ENCODE peak calls at places on chromosomes 5 and 9, in four cellular contexts. One of them, this sample, is unnamed.

GRCh38 chr9:137306546-137307254 is 4.6 kb upstream of the NRARP start:
- DNase-seq in choroid plexus epithelial cell: no peak
- DNase-seq in epithelial cell of esophagus: no peak
- DNase-seq in left lung: peak; percentile 74
- DNase-seq in this sample: peak; percentile 71

GRCh38 chr5:74951855-74952254 is 85.7 kb upstream of the FAM169A start:
- DNase-seq in choroid plexus epithelial cell: no peak
- DNase-seq in epithelial cell of esophagus: no peak
- DNase-seq in left lung: no peak
- DNase-seq in this sample: no peak

GRCh38 chr9:7760014-7760415 is 39.6 kb downstream of the DMAC1 start:
- DNase-seq in choroid plexus epithelial cell: peak; percentile 9
- DNase-seq in epithelial cell of esophagus: no peak
- DNase-seq in left lung: no peak
- DNase-seq in this sample: no peak

GRCh38 chr5:76544268-76544926 is 78.8 kb downstream of the F2RL2 start:
- DNase-seq in choroid plexus epithelial cell: peak; percentile 73
- DNase-seq in epithelial cell of esophagus: peak; percentile 61
- DNase-seq in left lung: no peak
- DNase-seq in this sample: no peak

GRCh38 chr5:39892708-39893107 is 467.9 kb upstream of the DAB2 start:
- DNase-seq in choroid plexus epithelial cell: peak; percentile 59
- DNase-seq in epithelial cell of esophagus: peak; percentile 80
- DNase-seq in left lung: no peak
- DNase-seq in this sample: no peak

GRCh38 chr5:135179308-135179980 is 145.4 kb upstream of the PITX1 start:
- DNase-seq in choroid plexus epithelial cell: no peak
- DNase-seq in epithelial cell of esophagus: no peak
- DNase-seq in left lung: no peak
- DNase-seq in this sample: no peak

GRCh38 chr5:37615184-37615583 is 224.7 kb downstream of the GDNF start:
- DNase-seq in choroid plexus epithelial cell: peak; percentile 78
- DNase-seq in epithelial cell of esophagus: peak; percentile 5
- DNase-seq in left lung: no peak
- DNase-seq in this sample: no peak

GRCh38 chr5:88515881-88516819 is 247.5 kb upstream of the TMEM161B start:
- DNase-seq in choroid plexus epithelial cell: no peak
- DNase-seq in epithelial cell of esophagus: peak; percentile 33
- DNase-seq in left lung: no peak
- DNase-seq in this sample: no peak

GRCh38 chr9:76687861-76688374 is 76.3 kb upstream of the PCA3 start:
- DNase-seq in choroid plexus epithelial cell: peak; percentile 85
- DNase-seq in epithelial cell of esophagus: peak; percentile 62
- DNase-seq in left lung: no peak
- DNase-seq in this sample: no peak

GRCh38 chr5:66230551-66230950 is 86.5 kb downstream of the SREK1 start:
- DNase-seq in choroid plexus epithelial cell: peak; percentile 67
- DNase-seq in epithelial cell of esophagus: no peak
- DNase-seq in left lung: no peak
- DNase-seq in this sample: no peak

GRCh38 chr9:124881138-124881743 is 19.3 kb downstream of the ARPC5L start:
- DNase-seq in choroid plexus epithelial cell: no peak
- DNase-seq in epithelial cell of esophagus: no peak
- DNase-seq in left lung: no peak
- DNase-seq in this sample: no peak

GRCh38 chr9:126151671-126152050 is 175.0 kb upstream of the MVB12B start:
- DNase-seq in choroid plexus epithelial cell: peak; percentile 12
- DNase-seq in epithelial cell of esophagus: peak; percentile 31
- DNase-seq in left lung: peak; percentile 49
- DNase-seq in this sample: no peak

GRCh38 chr5:220008-220407 is 1.9 kb downstream of the SDHA start:
- DNase-seq in choroid plexus epithelial cell: no peak
- DNase-seq in epithelial cell of esophagus: no peak
- DNase-seq in left lung: no peak
- DNase-seq in this sample: no peak

GRCh38 chr9:128341435-128341849 is 1.1 kb downstream of the SLC27A4 start:
- DNase-seq in choroid plexus epithelial cell: peak; percentile 74
- DNase-seq in epithelial cell of esophagus: peak; percentile 87
- DNase-seq in left lung: no peak
- DNase-seq in this sample: no peak

GRCh38 chr5:175547810-175548209 is 69.5 kb downstream of the SFXN1 start:
- DNase-seq in choroid plexus epithelial cell: no peak
- DNase-seq in epithelial cell of esophagus: no peak
- DNase-seq in left lung: no peak
- DNase-seq in this sample: no peak

GRCh38 chr5:78405820-78406750 is 45.7 kb downstream of the SCAMP1 start:
- DNase-seq in choroid plexus epithelial cell: peak; percentile 57
- DNase-seq in epithelial cell of esophagus: peak; percentile 75
- DNase-seq in left lung: no peak
- DNase-seq in this sample: no peak

GRCh38 chr9:124280176-124280691 is 22.5 kb downstream of the NEK6 start:
- DNase-seq in choroid plexus epithelial cell: peak; percentile 95
- DNase-seq in epithelial cell of esophagus: peak; percentile 57
- DNase-seq in left lung: no peak
- DNase-seq in this sample: no peak

GRCh38 chr5:135342227-135342859 is 56.7 kb downstream of the MACROH2A1 start:
- DNase-seq in choroid plexus epithelial cell: no peak
- DNase-seq in epithelial cell of esophagus: no peak
- DNase-seq in left lung: no peak
- DNase-seq in this sample: no peak

GRCh38 chr9:93061791-93062299 is 3.3 kb downstream of the SUSD3 start:
- DNase-seq in choroid plexus epithelial cell: no peak
- DNase-seq in epithelial cell of esophagus: no peak
- DNase-seq in left lung: peak; percentile 61
- DNase-seq in this sample: no peak
- TF ChIP-seq CTCF in choroid plexus epithelial cell: peak; percentile 2
- TF ChIP-seq CTCF in epithelial cell of esophagus: no peak
- TF ChIP-seq CTCF in left lung: no peak
- TF ChIP-seq CTCF in this sample: no peak

GRCh38 chr5:180291234-180291940 is 496 bp downstream of the MAPK9 start:
- DNase-seq in choroid plexus epithelial cell: peak; percentile 12
- DNase-seq in epithelial cell of esophagus: no peak
- DNase-seq in left lung: no peak
- DNase-seq in this sample: no peak
- TF ChIP-seq CTCF in choroid plexus epithelial cell: peak; percentile 29
- TF ChIP-seq CTCF in epithelial cell of esophagus: no peak
- TF ChIP-seq CTCF in left lung: no peak
- TF ChIP-seq CTCF in this sample: peak; percentile 28

GRCh38 chr9:114288233-114289051 is 34.5 kb upstream of the ORM1 start:
- DNase-seq in choroid plexus epithelial cell: peak; percentile 75
- DNase-seq in epithelial cell of esophagus: peak; percentile 91
- DNase-seq in left lung: peak; percentile 68
- DNase-seq in this sample: peak; percentile 69
- TF ChIP-seq CTCF in choroid plexus epithelial cell: no peak
- TF ChIP-seq CTCF in epithelial cell of esophagus: no peak
- TF ChIP-seq CTCF in left lung: no peak
- TF ChIP-seq CTCF in this sample: peak; percentile 13

GRCh38 chr9:98575379-98576346 is 133.1 kb downstream of the GABBR2 start:
- DNase-seq in choroid plexus epithelial cell: peak; percentile 72
- DNase-seq in epithelial cell of esophagus: peak; percentile 51
- DNase-seq in left lung: no peak
- DNase-seq in this sample: no peak

GRCh38 chr9:98571643-98572042 is 137.1 kb downstream of the GABBR2 start:
- DNase-seq in choroid plexus epithelial cell: no peak
- DNase-seq in epithelial cell of esophagus: no peak
- DNase-seq in left lung: no peak
- DNase-seq in this sample: no peak

GRCh38 chr9:98572796-98573195 is 135.9 kb downstream of the GABBR2 start:
- DNase-seq in choroid plexus epithelial cell: no peak
- DNase-seq in epithelial cell of esophagus: no peak
- DNase-seq in left lung: no peak
- DNase-seq in this sample: no peak

GRCh38 chr9:98572054-98572627 is 136.6 kb downstream of the GABBR2 start:
- DNase-seq in choroid plexus epithelial cell: peak; percentile 14
- DNase-seq in epithelial cell of esophagus: peak; percentile 5
- DNase-seq in left lung: no peak
- DNase-seq in this sample: no peak

GRCh38 chr9:98573749-98574278 is 134.9 kb downstream of the GABBR2 start:
- DNase-seq in choroid plexus epithelial cell: peak; percentile 15
- DNase-seq in epithelial cell of esophagus: no peak
- DNase-seq in left lung: no peak
- DNase-seq in this sample: no peak
- TF ChIP-seq CTCF in choroid plexus epithelial cell: peak; percentile 16
- TF ChIP-seq CTCF in epithelial cell of esophagus: no peak
- TF ChIP-seq CTCF in left lung: no peak
- TF ChIP-seq CTCF in this sample: no peak

GRCh38 chr9:122162415-122162814 is 2.7 kb downstream of the MORN5 start:
- DNase-seq in choroid plexus epithelial cell: no peak
- DNase-seq in epithelial cell of esophagus: no peak
- DNase-seq in left lung: no peak
- DNase-seq in this sample: no peak

GRCh38 chr9:122159026-122159924 is at the start of the genes MORN5 and NDUFA8:
- DNase-seq in choroid plexus epithelial cell: peak; percentile 98
- DNase-seq in epithelial cell of esophagus: peak; percentile 96
- DNase-seq in left lung: peak; percentile 98
- DNase-seq in this sample: peak; percentile 98

GRCh38 chr9:122159925-122160246 is 178 bp downstream of the MORN5 start:
- DNase-seq in choroid plexus epithelial cell: no peak
- DNase-seq in epithelial cell of esophagus: no peak
- DNase-seq in left lung: no peak
- DNase-seq in this sample: no peak

GRCh38 chr9:122158202-122158601 is 1.4 kb downstream of the NDUFA8 start:
- DNase-seq in choroid plexus epithelial cell: peak; percentile 73
- DNase-seq in epithelial cell of esophagus: peak; percentile 61
- DNase-seq in left lung: no peak
- DNase-seq in this sample: no peak
- TF ChIP-seq CTCF in choroid plexus epithelial cell: peak; percentile 76
- TF ChIP-seq CTCF in epithelial cell of esophagus: peak; percentile 70
- TF ChIP-seq CTCF in left lung: peak; percentile 30
- TF ChIP-seq CTCF in this sample: peak; percentile 74

GRCh38 chr5:177045628-177046027 is 23.1 kb downstream of the ZNF346 start:
- DNase-seq in choroid plexus epithelial cell: no peak
- DNase-seq in epithelial cell of esophagus: no peak
- DNase-seq in left lung: no peak
- DNase-seq in this sample: no peak

GRCh38 chr5:177043958-177044357 is 21.5 kb downstream of the ZNF346 start:
- DNase-seq in choroid plexus epithelial cell: no peak
- DNase-seq in epithelial cell of esophagus: no peak
- DNase-seq in left lung: no peak
- DNase-seq in this sample: no peak

GRCh38 chr5:177049285-177049684 is 26.8 kb downstream of the ZNF346 start:
- DNase-seq in choroid plexus epithelial cell: peak; percentile 10
- DNase-seq in epithelial cell of esophagus: peak; percentile 15
- DNase-seq in left lung: no peak
- DNase-seq in this sample: no peak
- TF ChIP-seq CTCF in choroid plexus epithelial cell: no peak
- TF ChIP-seq CTCF in epithelial cell of esophagus: no peak
- TF ChIP-seq CTCF in left lung: no peak
- TF ChIP-seq CTCF in this sample: no peak

GRCh38 chr5:61139931-61140330 is 22.3 kb downstream of the SMIM15 start:
- DNase-seq in choroid plexus epithelial cell: no peak
- DNase-seq in epithelial cell of esophagus: no peak
- DNase-seq in left lung: no peak
- DNase-seq in this sample: no peak

DNA sequence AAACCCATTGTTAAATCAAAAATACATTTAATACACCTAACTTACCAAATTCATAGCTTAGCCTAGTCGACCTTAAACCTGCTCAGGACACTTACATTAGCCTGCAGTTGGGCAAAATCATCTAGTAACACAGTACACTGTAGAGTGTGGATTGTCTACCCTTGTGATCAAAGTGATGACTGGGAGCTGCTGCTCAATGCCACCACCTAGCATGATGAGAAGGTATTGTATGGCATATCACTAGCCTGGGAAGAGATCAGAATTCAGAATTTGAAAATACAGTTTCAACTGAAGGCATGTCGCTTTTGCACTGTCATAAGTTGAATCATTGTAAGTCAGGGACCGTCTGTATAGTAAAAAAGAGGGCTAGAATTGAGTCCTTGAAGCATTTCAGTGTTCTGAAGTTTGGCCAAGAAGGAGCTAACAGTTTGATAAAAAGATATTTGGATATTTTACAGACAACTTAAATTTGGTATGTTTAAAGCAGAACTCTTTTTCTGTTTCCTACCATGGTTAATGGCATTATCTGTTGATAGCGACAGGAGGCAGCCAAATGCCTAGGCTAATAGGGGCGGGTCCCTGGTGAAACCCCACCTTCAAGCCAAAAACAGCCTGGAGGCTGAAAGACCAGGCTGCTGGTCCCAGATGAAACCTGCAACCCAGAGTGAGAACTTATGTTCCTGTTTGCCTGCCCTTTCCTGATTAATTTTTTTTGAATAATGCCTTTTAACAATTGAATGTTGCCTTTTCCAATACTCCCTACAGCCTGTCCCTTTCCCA is 23.0 kb downstream of the SMIM15 start:
- DNase-seq in choroid plexus epithelial cell: peak; percentile 47
- DNase-seq in epithelial cell of esophagus: peak; percentile 27
- DNase-seq in left lung: no peak
- DNase-seq in this sample: no peak
- TF ChIP-seq CTCF in choroid plexus epithelial cell: peak; percentile 65
- TF ChIP-seq CTCF in epithelial cell of esophagus: peak; percentile 57
- TF ChIP-seq CTCF in left lung: no peak
- TF ChIP-seq CTCF in this sample: peak; percentile 17

GRCh38 chr5:110088676-110089436 is 399.1 kb downstream of the MAN2A1 start:
- DNase-seq in choroid plexus epithelial cell: no peak
- DNase-seq in epithelial cell of esophagus: peak; percentile 95
- DNase-seq in left lung: no peak
- DNase-seq in this sample: no peak

GRCh38 chr5:110094109-110094508 is 404.4 kb downstream of the MAN2A1 start:
- DNase-seq in choroid plexus epithelial cell: no peak
- DNase-seq in epithelial cell of esophagus: no peak
- DNase-seq in left lung: no peak
- DNase-seq in this sample: no peak

GRCh38 chr5:110094559-110094958 is 404.8 kb downstream of the MAN2A1 start:
- DNase-seq in choroid plexus epithelial cell: no peak
- DNase-seq in epithelial cell of esophagus: no peak
- DNase-seq in left lung: no peak
- DNase-seq in this sample: no peak

GRCh38 chr5:110096419-110096818 is 406.7 kb downstream of the MAN2A1 start:
- DNase-seq in choroid plexus epithelial cell: peak; percentile 9
- DNase-seq in epithelial cell of esophagus: no peak
- DNase-seq in left lung: no peak
- DNase-seq in this sample: no peak

DNA sequence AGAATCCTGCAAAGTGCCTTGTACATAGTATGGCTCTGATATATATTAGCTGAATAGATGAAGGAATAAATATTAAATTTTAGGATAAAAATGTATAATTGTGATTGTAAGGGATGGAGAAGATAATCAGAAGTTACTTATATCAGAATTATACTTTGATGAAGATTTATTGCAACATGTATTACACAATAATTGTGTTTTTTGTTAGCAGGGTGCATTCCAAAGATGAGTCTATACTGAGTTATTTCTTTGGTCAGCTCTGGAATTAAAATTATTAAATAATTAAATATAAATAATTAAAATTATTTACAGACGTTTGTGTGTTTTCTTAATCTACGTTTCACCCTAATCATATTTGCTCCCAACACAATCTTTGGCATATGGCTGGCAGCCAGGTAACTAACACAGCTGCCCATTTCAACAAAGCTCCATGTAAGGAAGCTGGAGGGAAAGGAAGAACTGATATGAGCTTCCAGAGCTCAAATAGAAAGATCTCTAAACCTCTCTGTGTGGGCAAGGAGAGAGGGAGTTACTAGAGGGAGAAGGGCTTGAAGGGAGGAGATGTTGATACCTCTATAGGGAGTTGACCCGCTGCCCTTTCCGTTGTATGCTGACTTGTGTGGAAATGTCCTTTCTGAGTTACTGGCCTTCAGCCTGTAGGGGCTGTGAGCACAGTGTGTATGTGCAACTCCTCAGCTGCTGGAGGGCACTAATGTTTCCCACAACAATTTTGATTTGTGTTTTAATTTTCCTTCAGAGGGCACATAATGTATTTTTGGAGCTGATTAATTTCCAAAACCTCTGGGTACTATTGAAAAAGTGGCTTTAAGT is 403.4 kb downstream of the MAN2A1 start:
- DNase-seq in choroid plexus epithelial cell: peak; percentile 39
- DNase-seq in epithelial cell of esophagus: no peak
- DNase-seq in left lung: no peak
- DNase-seq in this sample: no peak
- TF ChIP-seq CTCF in choroid plexus epithelial cell: peak; percentile 20
- TF ChIP-seq CTCF in epithelial cell of esophagus: no peak
- TF ChIP-seq CTCF in left lung: no peak
- TF ChIP-seq CTCF in this sample: no peak

This sample was measured in type B pancreatic cell.